ENCODE peak calls at places on chromosomes 4 and X, in ten cellular contexts. One of them, this sample, is unnamed.

GRCh38 chr4:142408003-142408441 is 438.1 kb downstream of the INPP4B start:
- DNase-seq in tibial artery: no peak
- DNase-seq in coronary artery: no peak
- DNase-seq in colonic mucosa: no peak
- DNase-seq in mesendoderm: peak
- DNase-seq in AG04450: no peak
- DNase-seq in dorsolateral prefrontal cortex: no peak
- DNase-seq in tibial nerve: no peak
- DNase-seq in CD4-positive, alpha-beta memory T cell: no peak
- DNase-seq in choroid plexus epithelial cell: peak
- DNase-seq in this sample: peak

GRCh38 chr4:148182230-148182928 is 259.8 kb downstream of the NR3C2 start:
- DNase-seq in tibial artery: no peak
- DNase-seq in coronary artery: no peak
- DNase-seq in colonic mucosa: no peak
- DNase-seq in mesendoderm: no peak
- DNase-seq in AG04450: no peak
- DNase-seq in dorsolateral prefrontal cortex: no peak
- DNase-seq in tibial nerve: no peak
- DNase-seq in CD4-positive, alpha-beta memory T cell: no peak
- DNase-seq in choroid plexus epithelial cell: no peak
- DNase-seq in this sample: no peak

GRCh38 chrX:48470110-48470832 is at the start of gene SLC38A5:
- DNase-seq in tibial artery: no peak
- DNase-seq in coronary artery: no peak
- DNase-seq in colonic mucosa: peak
- DNase-seq in mesendoderm: no peak
- DNase-seq in AG04450: no peak
- DNase-seq in dorsolateral prefrontal cortex: no peak
- DNase-seq in tibial nerve: no peak
- DNase-seq in CD4-positive, alpha-beta memory T cell: no peak
- DNase-seq in choroid plexus epithelial cell: no peak
- DNase-seq in this sample: no peak

GRCh38 chr4:40992472-40993298 is 221.7 kb downstream of the APBB2 start:
- DNase-seq in tibial artery: no peak
- DNase-seq in coronary artery: no peak
- DNase-seq in colonic mucosa: no peak
- DNase-seq in mesendoderm: no peak
- DNase-seq in AG04450: no peak
- DNase-seq in dorsolateral prefrontal cortex: no peak
- DNase-seq in tibial nerve: no peak
- DNase-seq in CD4-positive, alpha-beta memory T cell: no peak
- DNase-seq in choroid plexus epithelial cell: peak
- DNase-seq in this sample: peak

GRCh38 chr4:123786955-123787354 is 390.4 kb downstream of the SPRY1 start:
- DNase-seq in tibial artery: no peak
- DNase-seq in coronary artery: no peak
- DNase-seq in colonic mucosa: no peak
- DNase-seq in mesendoderm: no peak
- DNase-seq in AG04450: peak
- DNase-seq in dorsolateral prefrontal cortex: no peak
- DNase-seq in tibial nerve: no peak
- DNase-seq in CD4-positive, alpha-beta memory T cell: no peak
- DNase-seq in choroid plexus epithelial cell: peak
- DNase-seq in this sample: peak

GRCh38 chr4:130563185-130563890 is 1467.4 kb downstream of the C4orf33 start:
- DNase-seq in tibial artery: no peak
- DNase-seq in coronary artery: no peak
- DNase-seq in colonic mucosa: peak
- DNase-seq in mesendoderm: peak
- DNase-seq in AG04450: peak
- DNase-seq in dorsolateral prefrontal cortex: peak
- DNase-seq in tibial nerve: peak
- DNase-seq in CD4-positive, alpha-beta memory T cell: no peak
- DNase-seq in choroid plexus epithelial cell: peak
- DNase-seq in this sample: peak

GRCh38 chr4:3529363-3529762 is 2.9 kb downstream of the LRPAP1 start:
- DNase-seq in tibial artery: peak
- DNase-seq in coronary artery: no peak
- DNase-seq in colonic mucosa: no peak
- DNase-seq in mesendoderm: no peak
- DNase-seq in AG04450: no peak
- DNase-seq in dorsolateral prefrontal cortex: no peak
- DNase-seq in tibial nerve: no peak
- DNase-seq in CD4-positive, alpha-beta memory T cell: no peak
- DNase-seq in choroid plexus epithelial cell: peak
- DNase-seq in this sample: no peak

GRCh38 chrX:118117069-118117405 is 427 bp upstream of the KLHL13 start:
- DNase-seq in tibial artery: peak
- DNase-seq in coronary artery: no peak
- DNase-seq in colonic mucosa: no peak
- DNase-seq in mesendoderm: no peak
- DNase-seq in AG04450: no peak
- DNase-seq in dorsolateral prefrontal cortex: no peak
- DNase-seq in tibial nerve: peak
- DNase-seq in CD4-positive, alpha-beta memory T cell: no peak
- DNase-seq in choroid plexus epithelial cell: no peak
- DNase-seq in this sample: no peak

GRCh38 chrX:21408324-21408723 is 34.1 kb downstream of the CNKSR2 start:
- DNase-seq in tibial artery: no peak
- DNase-seq in coronary artery: no peak
- DNase-seq in colonic mucosa: no peak
- DNase-seq in mesendoderm: no peak
- DNase-seq in AG04450: no peak
- DNase-seq in dorsolateral prefrontal cortex: no peak
- DNase-seq in tibial nerve: no peak
- DNase-seq in CD4-positive, alpha-beta memory T cell: no peak
- DNase-seq in choroid plexus epithelial cell: no peak
- DNase-seq in this sample: no peak

GRCh38 chr4:47031713-47032404 is 492 bp downstream of the GABRB1 start:
- DNase-seq in tibial artery: no peak
- DNase-seq in coronary artery: no peak
- DNase-seq in colonic mucosa: peak
- DNase-seq in mesendoderm: peak
- DNase-seq in AG04450: no peak
- DNase-seq in dorsolateral prefrontal cortex: peak
- DNase-seq in tibial nerve: no peak
- DNase-seq in CD4-positive, alpha-beta memory T cell: peak
- DNase-seq in choroid plexus epithelial cell: no peak
- DNase-seq in this sample: no peak

GRCh38 chr4:47032405-47033106 is 1.2 kb downstream of the GABRB1 start:
- DNase-seq in tibial artery: peak
- DNase-seq in coronary artery: peak
- DNase-seq in colonic mucosa: peak
- DNase-seq in mesendoderm: peak
- DNase-seq in AG04450: peak
- DNase-seq in dorsolateral prefrontal cortex: peak
- DNase-seq in tibial nerve: no peak
- DNase-seq in CD4-positive, alpha-beta memory T cell: peak
- DNase-seq in choroid plexus epithelial cell: peak
- DNase-seq in this sample: peak

DNA sequence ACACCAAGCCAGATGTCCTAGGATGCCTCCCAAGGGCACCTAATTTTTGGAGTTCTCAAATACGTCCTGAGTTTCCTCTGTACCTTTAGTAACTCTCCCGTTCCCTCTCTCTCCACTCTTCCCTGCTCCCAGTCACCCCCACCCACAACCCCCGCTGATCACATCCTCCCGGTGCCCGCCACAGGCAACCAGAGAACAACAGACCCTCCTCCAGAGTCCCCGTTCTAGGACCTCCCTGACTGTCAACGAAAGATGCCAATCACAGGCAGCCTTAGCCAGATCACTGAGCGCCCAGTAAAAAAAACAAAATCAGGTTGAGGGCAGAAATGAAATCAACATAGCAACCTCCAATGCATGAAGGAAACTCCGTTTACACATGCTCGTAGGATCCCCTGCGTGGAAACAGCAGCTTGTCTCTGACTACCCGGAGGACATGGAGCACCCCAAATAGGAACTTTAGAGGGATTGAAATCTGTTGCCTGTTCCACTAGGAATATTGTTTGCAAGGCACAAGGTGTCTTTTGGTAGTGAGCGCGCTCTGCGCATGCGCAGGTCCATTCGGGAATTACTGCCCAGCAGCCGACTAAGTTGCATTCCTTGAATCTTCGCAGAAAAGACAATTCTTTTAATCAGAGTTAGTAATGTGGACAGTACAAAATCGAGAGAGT is at the start of gene GABRB1:
- DNase-seq in tibial artery: peak
- DNase-seq in coronary artery: peak
- DNase-seq in colonic mucosa: peak
- DNase-seq in mesendoderm: peak
- DNase-seq in AG04450: peak
- DNase-seq in dorsolateral prefrontal cortex: peak
- DNase-seq in tibial nerve: no peak
- DNase-seq in CD4-positive, alpha-beta memory T cell: peak
- DNase-seq in choroid plexus epithelial cell: peak
- DNase-seq in this sample: peak
- H3K4me3 ChIP-seq in tibial artery: peak
- H3K4me3 ChIP-seq in coronary artery: peak
- H3K4me3 ChIP-seq in colonic mucosa: peak
- H3K4me3 ChIP-seq in mesendoderm: peak
- H3K4me3 ChIP-seq in AG04450: peak
- H3K4me3 ChIP-seq in dorsolateral prefrontal cortex: peak
- H3K4me3 ChIP-seq in tibial nerve: peak
- H3K4me3 ChIP-seq in CD4-positive, alpha-beta memory T cell: peak
- H3K4me3 ChIP-seq in choroid plexus epithelial cell: peak
- H3K4me3 ChIP-seq in this sample: peak

DNA sequence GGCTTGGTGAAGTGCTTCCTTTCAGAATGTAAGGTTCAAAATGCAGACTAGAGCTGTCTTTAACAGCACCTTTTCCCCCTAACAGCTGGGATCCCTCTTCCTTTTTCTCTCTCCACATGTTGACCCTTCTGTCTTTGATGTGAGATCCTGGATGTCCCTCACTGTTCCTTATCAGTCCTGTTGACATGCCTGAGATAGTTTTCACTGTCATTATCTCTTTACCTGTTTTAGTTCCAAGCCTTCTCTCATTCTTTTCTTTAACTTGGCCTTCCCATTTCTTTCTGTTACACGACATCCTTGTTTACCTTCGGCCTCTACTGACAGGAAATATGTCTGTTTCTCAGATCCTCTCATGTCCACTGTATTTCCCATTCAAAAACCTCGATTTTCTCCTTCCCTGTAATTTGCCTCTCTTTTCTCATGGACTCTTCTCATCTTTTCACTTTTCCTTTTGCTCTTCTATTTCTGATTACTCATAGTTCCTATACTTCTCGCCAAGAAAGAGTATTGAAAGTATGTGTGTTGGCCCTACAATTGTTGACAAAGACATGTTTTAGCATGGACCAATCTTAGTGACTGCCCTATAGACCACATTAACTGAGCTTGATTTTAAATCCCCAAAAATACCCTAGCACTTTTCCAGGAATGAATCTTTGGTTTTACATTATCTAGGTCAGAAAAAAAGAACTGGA is 1.2 kb upstream of the SOWAHB start:
- DNase-seq in tibial artery: no peak
- DNase-seq in coronary artery: no peak
- DNase-seq in colonic mucosa: no peak
- DNase-seq in mesendoderm: peak
- DNase-seq in AG04450: no peak
- DNase-seq in dorsolateral prefrontal cortex: no peak
- DNase-seq in tibial nerve: no peak
- DNase-seq in CD4-positive, alpha-beta memory T cell: no peak
- DNase-seq in choroid plexus epithelial cell: peak
- DNase-seq in this sample: no peak
- H3K4me3 ChIP-seq in tibial artery: no peak
- H3K4me3 ChIP-seq in coronary artery: no peak
- H3K4me3 ChIP-seq in colonic mucosa: peak
- H3K4me3 ChIP-seq in mesendoderm: no peak
- H3K4me3 ChIP-seq in AG04450: no peak
- H3K4me3 ChIP-seq in dorsolateral prefrontal cortex: no peak
- H3K4me3 ChIP-seq in tibial nerve: no peak
- H3K4me3 ChIP-seq in CD4-positive, alpha-beta memory T cell: no peak
- H3K4me3 ChIP-seq in choroid plexus epithelial cell: no peak
- H3K4me3 ChIP-seq in this sample: no peak

GRCh38 chrX:24023538-24023937 is 3.4 kb downstream of the KLHL15 start:
- DNase-seq in tibial artery: no peak
- DNase-seq in coronary artery: no peak
- DNase-seq in colonic mucosa: no peak
- DNase-seq in mesendoderm: no peak
- DNase-seq in AG04450: no peak
- DNase-seq in dorsolateral prefrontal cortex: no peak
- DNase-seq in tibial nerve: no peak
- DNase-seq in CD4-positive, alpha-beta memory T cell: no peak
- DNase-seq in choroid plexus epithelial cell: no peak
- DNase-seq in this sample: no peak

GRCh38 chrX:24025741-24026402 is 1.1 kb downstream of the KLHL15 start:
- DNase-seq in tibial artery: peak
- DNase-seq in coronary artery: no peak
- DNase-seq in colonic mucosa: peak
- DNase-seq in mesendoderm: peak
- DNase-seq in AG04450: peak
- DNase-seq in dorsolateral prefrontal cortex: no peak
- DNase-seq in tibial nerve: peak
- DNase-seq in CD4-positive, alpha-beta memory T cell: no peak
- DNase-seq in choroid plexus epithelial cell: peak
- DNase-seq in this sample: no peak

GRCh38 chrX:24023972-24024664 is 2.9 kb downstream of the KLHL15 start:
- DNase-seq in tibial artery: no peak
- DNase-seq in coronary artery: no peak
- DNase-seq in colonic mucosa: no peak
- DNase-seq in mesendoderm: no peak
- DNase-seq in AG04450: no peak
- DNase-seq in dorsolateral prefrontal cortex: no peak
- DNase-seq in tibial nerve: no peak
- DNase-seq in CD4-positive, alpha-beta memory T cell: peak
- DNase-seq in choroid plexus epithelial cell: peak
- DNase-seq in this sample: no peak

GRCh38 chrX:24026403-24026801 is 584 bp downstream of the KLHL15 start:
- DNase-seq in tibial artery: no peak
- DNase-seq in coronary artery: no peak
- DNase-seq in colonic mucosa: no peak
- DNase-seq in mesendoderm: peak
- DNase-seq in AG04450: no peak
- DNase-seq in dorsolateral prefrontal cortex: no peak
- DNase-seq in tibial nerve: no peak
- DNase-seq in CD4-positive, alpha-beta memory T cell: no peak
- DNase-seq in choroid plexus epithelial cell: no peak
- DNase-seq in this sample: no peak

GRCh38 chrX:24024819-24025740 is 1.9 kb downstream of the KLHL15 start:
- DNase-seq in tibial artery: peak
- DNase-seq in coronary artery: peak
- DNase-seq in colonic mucosa: peak
- DNase-seq in mesendoderm: peak
- DNase-seq in AG04450: peak
- DNase-seq in dorsolateral prefrontal cortex: peak
- DNase-seq in tibial nerve: peak
- DNase-seq in CD4-positive, alpha-beta memory T cell: peak
- DNase-seq in choroid plexus epithelial cell: peak
- DNase-seq in this sample: peak
- H3K4me3 ChIP-seq in tibial artery: peak
- H3K4me3 ChIP-seq in coronary artery: peak
- H3K4me3 ChIP-seq in colonic mucosa: peak
- H3K4me3 ChIP-seq in mesendoderm: peak
- H3K4me3 ChIP-seq in AG04450: peak
- H3K4me3 ChIP-seq in dorsolateral prefrontal cortex: peak
- H3K4me3 ChIP-seq in tibial nerve: peak
- H3K4me3 ChIP-seq in CD4-positive, alpha-beta memory T cell: peak
- H3K4me3 ChIP-seq in choroid plexus epithelial cell: peak
- H3K4me3 ChIP-seq in this sample: peak

GRCh38 chr4:37641352-37641751 is 44.8 kb downstream of the RELL1 start:
- DNase-seq in tibial artery: no peak
- DNase-seq in coronary artery: no peak
- DNase-seq in colonic mucosa: no peak
- DNase-seq in mesendoderm: no peak
- DNase-seq in AG04450: no peak
- DNase-seq in dorsolateral prefrontal cortex: no peak
- DNase-seq in tibial nerve: no peak
- DNase-seq in CD4-positive, alpha-beta memory T cell: no peak
- DNase-seq in choroid plexus epithelial cell: no peak
- DNase-seq in this sample: no peak
- H3K4me3 ChIP-seq in tibial artery: no peak
- H3K4me3 ChIP-seq in coronary artery: no peak
- H3K4me3 ChIP-seq in colonic mucosa: no peak
- H3K4me3 ChIP-seq in mesendoderm: no peak
- H3K4me3 ChIP-seq in AG04450: no peak
- H3K4me3 ChIP-seq in dorsolateral prefrontal cortex: no peak
- H3K4me3 ChIP-seq in tibial nerve: no peak
- H3K4me3 ChIP-seq in CD4-positive, alpha-beta memory T cell: no peak
- H3K4me3 ChIP-seq in choroid plexus epithelial cell: no peak
- H3K4me3 ChIP-seq in this sample: no peak

This sample was measured in MG63.